ENCODE peak calls at places on chromosomes 6 and 20, in six cellular contexts. H is neural progenitor cell, X is H1, D is HCT116, Z is mesendoderm, R is PC-3. B is an unnamed sample. For H3K79me2, the result is how much of the 10 kb centered on the place peaks cover.

GRCh38 chr6:99434702-99435530 is 9.8 kb upstream of the PNISR start:
- DNase-seq in H (no peak), X (no peak), Z (peak), R (peak), D (peak), B (peak)

GRCh38 chr6:45618259-45618658 is 240.5 kb upstream of the SUPT3H start:
- DNase-seq in R (no peak), H (no peak), D (no peak), Z (no peak), X (peak), B (no peak)

GRCh38 chr6:12064125-12064524 is 52.0 kb downstream of the HIVEP1 start:
- DNase-seq in H (no peak), Z (no peak), X (no peak), R (peak), D (no peak), B (no peak)

GRCh38 chr6:168155821-168156741 is 77.1 kb upstream of the FRMD1 start:
- DNase-seq in X (peak), H (no peak), D (no peak), Z (no peak), R (no peak), B (no peak)

GRCh38 chr6:55694148-55694547 is 115.2 kb upstream of the HMGCLL1 start:
- DNase-seq in Z (peak), R (peak), X (peak), D (no peak), H (peak), B (no peak)

GRCh38 chr6:48610846-48611245 is 499.8 kb upstream of the PTCHD4 start:
- DNase-seq in D (no peak), H (no peak), X (no peak), Z (no peak), R (peak), B (no peak)

GRCh38 chr20:10487354-10488115 is 52.4 kb downstream of the SLX4IP start:
- DNase-seq in H (no peak), D (no peak), Z (no peak), R (no peak), X (no peak), B (no peak)

GRCh38 chr20:14219801-14220461 is 117.5 kb downstream of the FLRT3 start:
- DNase-seq in R (peak), H (no peak), X (no peak), D (peak), Z (peak), B (no peak)

GRCh38 chr20:47379433-47380150 is 23.1 kb upstream of the ZMYND8 start:
- DNase-seq in R (no peak), D (no peak), Z (no peak), X (no peak), H (no peak), B (no peak)

GRCh38 chr6:14584450-14584849 is 466.9 kb downstream of the CD83 start:
- DNase-seq in Z (no peak), D (no peak), R (peak), H (no peak), X (no peak), B (no peak)

GRCh38 chr6:89681983-89682564 is 43.5 kb upstream of the LYRM2 start:
- DNase-seq in D (no peak), X (no peak), H (no peak), Z (no peak), R (no peak), B (no peak)

DNA sequence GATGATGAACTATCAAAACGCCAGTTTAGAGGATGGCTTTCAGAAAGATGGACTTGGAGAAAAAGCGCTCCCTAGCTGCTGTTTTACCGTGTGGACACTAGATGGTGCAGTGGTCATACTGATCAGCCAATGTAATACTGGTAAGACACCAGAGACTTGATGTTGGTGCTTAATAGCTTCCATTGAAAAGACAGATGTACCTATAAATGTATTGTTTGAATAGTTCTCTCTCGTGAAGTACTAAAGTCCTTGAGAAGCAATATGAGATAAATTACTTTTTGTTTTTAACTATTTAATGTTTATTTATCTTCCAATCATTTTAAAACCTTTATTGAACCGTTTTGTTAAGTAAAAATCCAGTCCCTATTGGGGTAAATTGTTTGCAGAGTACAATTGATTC is 63.9 kb upstream of the FUCA2 start:
- DNase-seq in H (peak), R (peak), D (peak), Z (peak), X (no peak), B (peak)
- H3K4me3 ChIP-seq in H (no peak), R (no peak), D (no peak), Z (no peak), X (no peak), B (no peak)

GRCh38 chr20:50310673-50311051 is 120.0 kb downstream of the CEBPB start:
- DNase-seq in H (no peak), D (no peak), Z (no peak), X (no peak), R (no peak), B (no peak)

GRCh38 chr20:50311308-50312001 is 120.8 kb downstream of the CEBPB start:
- DNase-seq in R (no peak), Z (no peak), X (no peak), H (no peak), D (no peak), B (no peak)

GRCh38 chr20:50313223-50313820 is 122.7 kb downstream of the CEBPB start:
- DNase-seq in D (no peak), X (no peak), Z (no peak), H (no peak), R (peak), B (no peak)

GRCh38 chr20:50312682-50313187 is 122.1 kb downstream of the CEBPB start:
- DNase-seq in R (peak), Z (no peak), D (no peak), H (no peak), X (no peak), B (no peak)

DNA sequence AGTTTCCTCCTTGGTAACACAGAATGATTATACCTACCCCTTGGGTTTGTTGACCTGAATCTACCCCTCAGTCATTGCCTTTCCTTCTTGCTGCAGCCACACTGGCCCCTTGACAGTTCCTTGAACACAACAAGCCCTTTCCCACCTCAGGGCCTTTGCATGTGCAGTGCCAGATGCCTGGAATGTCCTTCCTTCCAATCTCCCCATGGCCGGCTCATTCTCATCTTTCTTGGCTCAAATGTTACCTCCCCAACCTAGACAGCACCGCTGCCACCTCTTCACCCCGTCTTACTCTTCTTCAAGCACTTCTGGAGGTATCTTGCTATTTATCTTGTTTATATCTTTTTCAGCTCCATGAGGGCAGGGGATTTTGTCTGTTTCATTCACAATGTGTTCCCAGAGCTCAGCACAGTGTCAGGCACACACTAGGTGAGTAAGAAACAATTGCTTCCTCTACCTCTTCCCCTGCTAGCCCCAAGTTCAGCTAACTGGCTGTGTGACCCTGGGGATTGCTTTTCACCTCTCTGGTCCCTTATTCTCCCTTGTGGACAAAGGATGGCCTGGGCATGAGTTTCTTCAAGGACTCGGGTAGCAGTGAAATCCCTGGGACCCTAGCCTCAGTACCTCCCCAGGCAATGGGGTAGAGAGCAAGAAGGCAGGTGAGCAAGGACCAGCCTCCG is 121.5 kb downstream of the CEBPB start:
- DNase-seq in H (no peak), X (no peak), R (no peak), Z (no peak), D (no peak), B (no peak)
- H3K79me2 ChIP-seq in H (under half), X (under half), R (under half), Z (under half), D (under half), B (under half)

GRCh38 chr20:57124800-57125399 is 141.5 kb downstream of the BMP7 start:
- DNase-seq in H (no peak), X (no peak), Z (peak), D (no peak), R (peak), B (peak)
- H3K4me3 ChIP-seq in H (no peak), X (no peak), Z (no peak), D (no peak), R (no peak), B (no peak)

GRCh38 chr6:156775717-156776116 is 1.5 kb upstream of the ARID1B start:
- DNase-seq in H (no peak), R (peak), X (no peak), Z (no peak), D (no peak), B (no peak)
- H3K79me2 ChIP-seq in H (half or more), R (under half), X (under half), Z (under half), D (under half), B (under half)

DNA sequence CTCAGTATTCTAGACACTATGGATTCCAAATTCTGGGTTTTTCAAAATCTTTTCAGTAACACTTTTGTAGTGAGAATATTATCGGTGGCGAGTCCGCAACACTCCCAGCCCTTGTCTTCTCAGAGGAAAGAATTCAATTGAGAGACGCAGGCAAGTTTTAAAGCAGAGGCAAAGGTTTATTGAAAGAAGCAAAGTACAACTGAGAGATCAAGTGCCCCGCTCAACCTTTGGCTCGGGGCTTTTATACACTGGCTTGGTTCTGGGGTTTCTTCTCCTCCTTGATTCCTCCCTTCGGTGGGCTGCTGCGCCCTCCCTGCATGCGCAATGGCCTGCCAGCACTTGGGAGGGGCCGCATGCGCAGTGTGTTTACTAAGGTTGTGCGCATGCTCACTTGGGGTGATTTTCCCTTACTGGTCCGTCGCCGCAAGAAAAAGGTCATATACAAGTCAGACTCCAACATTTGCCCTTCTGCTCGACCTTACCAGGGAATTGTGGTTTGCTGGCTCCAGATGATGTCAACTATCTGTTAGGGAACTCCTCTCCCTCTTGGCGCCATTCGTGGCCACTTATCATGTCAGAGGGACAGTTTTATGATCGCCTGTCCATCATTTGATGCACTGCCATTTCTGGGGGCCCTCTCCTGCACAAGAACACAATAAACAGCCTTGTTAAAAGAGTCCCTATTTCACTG is 3.0 kb upstream of the LBP start:
- DNase-seq in D (no peak), H (no peak), R (no peak), X (no peak), Z (no peak), B (no peak)
- H3K4me3 ChIP-seq in D (no peak), H (no peak), R (no peak), X (no peak), Z (no peak), B (no peak)

GRCh38 chr6:4906293-4906941 is 97.4 kb downstream of the RPP40 start:
- DNase-seq in D (no peak), R (no peak), H (no peak), X (peak), Z (no peak), B (no peak)
- H3K79me2 ChIP-seq in D (under half), R (half or more), H (half or more), X (half or more), Z (under half), B (under half)

DNA sequence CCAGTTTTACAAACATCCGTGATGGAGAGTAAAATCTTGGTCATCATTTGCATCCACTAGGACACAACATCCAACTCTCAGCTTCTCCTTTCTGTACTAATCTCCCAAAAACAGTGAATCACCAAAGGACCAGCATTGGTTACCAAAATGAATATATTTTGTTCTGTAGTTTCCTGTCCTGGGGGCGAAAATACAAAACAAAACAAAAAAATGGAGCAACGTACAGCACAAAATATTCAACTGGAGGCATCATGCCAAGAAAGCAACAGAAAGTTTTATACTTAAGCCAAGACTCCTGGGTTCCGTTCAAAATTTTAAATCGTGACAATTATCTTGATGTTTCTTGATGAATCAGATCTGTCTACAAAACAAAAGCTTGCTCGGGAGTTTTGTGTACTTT is 126.6 kb upstream of the CCDC28A start:
- DNase-seq in Z (no peak), X (no peak), R (no peak), H (no peak), D (no peak), B (no peak)
- H3K4me3 ChIP-seq in Z (no peak), X (no peak), R (no peak), H (no peak), D (no peak), B (no peak)

GRCh38 chr6:125636671-125637070 is 112.8 kb upstream of the HEY2 start:
- DNase-seq in Z (peak), R (no peak), D (no peak), H (no peak), X (no peak), B (no peak)
- H3K79me2 ChIP-seq in Z (under half), R (under half), D (under half), H (under half), X (under half), B (under half)

GRCh38 chr20:62139636-62140035 is 3.6 kb downstream of the PSMA7 start:
- DNase-seq in D (no peak), R (no peak), H (no peak), X (no peak), Z (no peak), B (no peak)

GRCh38 chr20:62142252-62143117 is 709 bp downstream of the PSMA7 start:
- DNase-seq in Z (no peak), X (no peak), H (peak), D (no peak), R (no peak), B (peak)

GRCh38 chr20:62138912-62139311 is 4.3 kb downstream of the PSMA7 start:
- DNase-seq in H (no peak), D (no peak), X (no peak), R (no peak), Z (no peak), B (no peak)

GRCh38 chr20:62141397-62142251 is 1.6 kb downstream of the PSMA7 start:
- DNase-seq in D (no peak), R (peak), X (no peak), Z (peak), H (peak), B (peak)

DNA sequence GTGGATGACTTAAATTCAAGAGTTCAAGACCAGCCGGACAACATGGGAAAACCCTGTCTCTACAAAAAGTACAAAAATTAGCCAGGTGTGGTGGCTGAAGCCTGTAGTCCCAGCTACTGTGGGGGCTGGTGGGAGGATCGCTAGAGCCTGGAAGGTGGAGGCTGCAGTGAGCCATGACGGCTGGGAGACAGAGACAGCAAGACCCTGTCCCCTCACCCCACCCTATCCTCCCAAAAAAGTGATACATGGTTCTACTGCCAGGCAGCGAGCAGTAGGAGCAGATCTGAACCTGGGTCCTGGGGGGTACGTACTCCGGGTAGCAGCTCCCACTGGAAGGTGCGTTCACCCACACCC is 2.2 kb downstream of the PSMA7 start:
- DNase-seq in X (no peak), R (no peak), D (no peak), H (no peak), Z (no peak), B (no peak)
- H3K4me3 ChIP-seq in X (no peak), R (peak), D (no peak), H (peak), Z (no peak), B (peak)

B was measured in OCI-LY7.